ENCODE peak calls at places on chromosome 14, in nine cellular contexts. Y is IMR-90, F is right cardiac atrium, S is OCI-LY7, K is HepG2, A is mucosa of descending colon, G is endodermal cell, R is mesenchymal stem cell, B is PC-3. D is an unnamed sample. For H3K4me1, the result is how much of the 10 kb centered on the place peaks cover.

GRCh38 chr14:74610866-74611671 is 968 bp downstream of the LTBP2 start:
- DNase-seq in G (peak), R (no peak), S (no peak), B (no peak), K (no peak), F (no peak), A (no peak), Y (peak), D (peak)

GRCh38 chr14:30808576-30808975 is 65.8 kb upstream of the COCH start:
- DNase-seq in R (no peak), F (no peak), A (no peak), B (peak), Y (no peak), K (no peak), S (no peak), G (no peak), D (no peak)

GRCh38 chr14:56331815-56332214 is 213.6 kb downstream of the PELI2 start:
- DNase-seq in F (peak), A (no peak), S (no peak), Y (peak), G (no peak), K (no peak), R (no peak), B (no peak), D (peak)

GRCh38 chr14:31205681-31206535 is 1.7 kb downstream of the HECTD1 start:
- DNase-seq in A (no peak), S (peak), F (no peak), B (peak), G (no peak), R (peak), Y (peak), K (peak), D (peak)

GRCh38 chr14:26414933-26415332 is 182.9 kb downstream of the NOVA1 start:
- DNase-seq in A (no peak), F (no peak), K (no peak), G (no peak), R (no peak), B (no peak), S (no peak), Y (no peak), D (no peak)

GRCh38 chr14:91806716-91807115 is 60.6 kb downstream of the TC2N start:
- DNase-seq in R (no peak), S (no peak), Y (no peak), G (no peak), F (no peak), K (no peak), A (no peak), B (no peak), D (no peak)

GRCh38 chr14:50539051-50539450 is 6.7 kb upstream of the MAP4K5 start:
- DNase-seq in B (no peak), R (no peak), F (no peak), G (no peak), K (no peak), Y (no peak), A (no peak), S (no peak), D (no peak)

GRCh38 chr14:93023802-93024434 is 91.8 kb downstream of the ITPK1 start:
- DNase-seq in B (no peak), K (no peak), Y (no peak), G (no peak), R (no peak), F (no peak), S (no peak), A (no peak), D (no peak)

GRCh38 chr14:54332490-54332889 is 64.3 kb upstream of the CDKN3 start:
- DNase-seq in R (no peak), A (no peak), S (no peak), Y (no peak), G (no peak), F (no peak), K (no peak), B (no peak), D (no peak)

GRCh38 chr14:86575141-86575540 is 1045.2 kb downstream of the FLRT2 start:
- DNase-seq in A (no peak), S (no peak), Y (peak), G (no peak), B (no peak), K (no peak), R (no peak), F (no peak), D (no peak)

GRCh38 chr14:36905272-36906046 is 243.8 kb downstream of the PAX9 start:
- DNase-seq in K (no peak), R (no peak), A (no peak), B (no peak), Y (no peak), G (no peak), F (no peak), S (no peak), D (no peak)

GRCh38 chr14:89165189-89165809 is 251.7 kb downstream of the FOXN3 start:
- DNase-seq in K (no peak), Y (no peak), F (peak), S (peak), A (no peak), G (no peak), R (no peak), B (no peak), D (no peak)

GRCh38 chr14:24712909-24713308 is 78.9 kb upstream of the GZMB start:
- DNase-seq in S (no peak), F (no peak), K (no peak), G (peak), A (no peak), B (no peak), R (no peak), Y (no peak), D (no peak)

GRCh38 chr14:61438497-61438859 is 117.1 kb downstream of the PRKCH start:
- DNase-seq in R (peak), A (no peak), Y (no peak), K (no peak), S (no peak), G (no peak), B (no peak), F (no peak), D (no peak)

GRCh38 chr14:56815301-56815700 is 5.0 kb upstream of the OTX2 start:
- DNase-seq in A (no peak), Y (no peak), R (no peak), S (no peak), B (no peak), G (no peak), K (no peak), F (no peak), D (no peak)

GRCh38 chr14:93527076-93527692 is 96.4 kb downstream of the UNC79 start:
- DNase-seq in Y (no peak), R (no peak), B (peak), F (no peak), S (no peak), G (no peak), K (no peak), A (no peak), D (no peak)

GRCh38 chr14:24895243-24895583 is 154.7 kb downstream of the STXBP6 start:
- DNase-seq in G (no peak), K (no peak), R (peak), S (no peak), Y (peak), B (no peak), F (no peak), A (no peak), D (no peak)

GRCh38 chr14:101120636-101121398 is 217.3 kb upstream of the RTL1 start:
- DNase-seq in R (no peak), K (no peak), S (peak), F (peak), Y (no peak), G (peak), B (no peak), A (peak), D (peak)

GRCh38 chr14:94370524-94370910 is 17.9 kb downstream of the SERPINA1 start:
- DNase-seq in A (no peak), B (no peak), G (no peak), R (no peak), F (no peak), K (no peak), S (no peak), Y (no peak), D (no peak)

GRCh38 chr14:70890842-70891442 is 16.3 kb upstream of the PCNX1 start:
- DNase-seq in G (no peak), S (no peak), F (no peak), R (no peak), A (no peak), B (no peak), K (no peak), Y (no peak), D (no peak)
- H3K4me1 ChIP-seq in G (under half), S (under half), F (under half), R (under half), A (under half), B (under half), K (under half), Y (under half), D (under half)

GRCh38 chr14:22865424-22866215 is 5.9 kb upstream of the LRP10 start:
- DNase-seq in A (peak), K (no peak), R (no peak), B (no peak), Y (no peak), F (no peak), G (peak), S (no peak), D (no peak)
- H3K4me3 ChIP-seq in A (no peak), K (no peak), R (no peak), B (no peak), Y (no peak), F (no peak), G (no peak), S (no peak), D (no peak)

GRCh38 chr14:66225337-66225736 is 260.8 kb upstream of the CCDC196 start:
- DNase-seq in G (no peak), Y (no peak), S (no peak), F (no peak), A (no peak), K (no peak), B (no peak), R (no peak), D (no peak)
- H3K4me1 ChIP-seq in G (under half), Y (under half), S (under half), F (under half), A (under half), K (under half), B (under half), R (under half), D (under half)

DNA sequence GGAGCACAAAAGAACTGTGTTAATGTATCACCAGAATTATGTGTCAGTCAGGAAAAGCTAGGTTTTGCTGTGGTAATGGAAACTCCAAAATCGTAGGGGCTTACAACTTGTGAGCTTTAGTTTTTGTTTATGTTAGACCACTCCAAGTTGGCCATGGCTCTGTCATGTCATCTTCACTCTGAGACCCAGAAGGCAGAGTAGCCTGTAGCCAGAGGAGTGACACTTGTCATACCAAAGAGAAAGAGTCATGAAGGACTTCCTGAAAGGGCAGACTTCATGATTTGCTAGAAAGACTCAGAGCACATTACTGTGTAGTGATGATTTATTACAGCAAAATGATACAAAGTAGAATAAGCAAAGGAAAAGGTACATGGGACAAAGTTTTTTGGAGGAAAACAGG is 133.6 kb upstream of the SSTR1 start:
- DNase-seq in A (no peak), F (no peak), K (no peak), R (no peak), Y (no peak), G (no peak), S (peak), B (no peak), D (no peak)
- H3K4me3 ChIP-seq in A (no peak), F (no peak), K (no peak), R (no peak), Y (no peak), G (no peak), S (no peak), B (no peak), D (no peak)

GRCh38 chr14:68373124-68373646 is 419.7 kb downstream of the ZFP36L1 start:
- DNase-seq in S (no peak), B (no peak), F (no peak), G (no peak), K (no peak), R (no peak), A (no peak), Y (no peak), D (no peak)

GRCh38 chr14:68374682-68375081 is 418.2 kb downstream of the ZFP36L1 start:
- DNase-seq in G (no peak), A (no peak), F (no peak), K (no peak), B (no peak), R (no peak), S (no peak), Y (no peak), D (no peak)

GRCh38 chr14:68369289-68369925 is 423.5 kb downstream of the ZFP36L1 start:
- DNase-seq in F (no peak), K (no peak), G (no peak), Y (no peak), S (no peak), R (no peak), A (no peak), B (no peak), D (no peak)

GRCh38 chr14:68373847-68374582 is 418.9 kb downstream of the ZFP36L1 start:
- DNase-seq in Y (no peak), B (no peak), S (peak), G (no peak), F (no peak), A (no peak), R (no peak), K (no peak), D (no peak)

DNA sequence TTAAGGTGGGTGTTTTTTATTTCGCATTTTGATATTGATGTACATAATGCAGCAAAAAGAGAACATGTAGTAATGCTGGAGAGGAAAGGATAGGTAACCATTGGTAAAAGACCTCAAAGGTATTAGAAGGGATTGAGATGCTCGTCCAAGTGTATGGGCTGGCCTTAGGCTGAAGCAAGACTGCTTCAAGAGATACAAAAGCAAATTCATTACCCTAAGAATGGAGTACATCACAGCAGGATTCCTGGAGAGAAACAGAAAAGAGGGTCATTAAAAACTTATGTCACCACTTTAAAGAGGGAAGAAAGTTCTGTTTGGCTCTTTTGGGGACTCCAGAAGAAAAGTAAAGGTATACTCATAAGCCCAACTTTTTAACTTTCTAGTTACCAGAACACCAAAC is 420.5 kb downstream of the ZFP36L1 start:
- DNase-seq in R (no peak), Y (no peak), G (no peak), B (no peak), F (no peak), S (no peak), A (no peak), K (no peak), D (no peak)
- H3K4me1 ChIP-seq in R (under half), Y (under half), G (under half), B (under half), F (under half), S (half or more), A (under half), K (under half), D (under half)

D was measured in fibroblast of lung.